ENCODE peak calls at places on chromosome 12, in ten cellular contexts. A is stomach; Q is endothelial cell of umbilical vein; K is tibial nerve; U is lower lobe of right lung; H is pancreas; T is CD4-positive, alpha-beta memory T cell; F is HAP-1; I is aorta; N is SJSA1. L is an unnamed sample.

GRCh38 chr12:79055926-79056674 is 191.5 kb downstream of the SYT1 start:
- DNase-seq in A (no peak), Q (peak), K (no peak), U (no peak), H (no peak), T (no peak), F (no peak), I (no peak), N (peak), L (no peak)

GRCh38 chr12:105922670-105923102 is 216.1 kb downstream of the NUAK1 start:
- DNase-seq in A (no peak), Q (peak), K (no peak), U (no peak), H (no peak), T (no peak), F (no peak), I (no peak), N (peak), L (no peak)

GRCh38 chr12:93387780-93388179 is 10.1 kb downstream of the NUDT4 start:
- DNase-seq in A (no peak), Q (peak), K (no peak), U (no peak), H (no peak), T (no peak), F (no peak), I (no peak), N (no peak), L (no peak)

GRCh38 chr12:43169115-43169681 is 382.8 kb downstream of the ADAMTS20 start:
- DNase-seq in A (no peak), Q (peak), K (no peak), U (no peak), H (no peak), T (no peak), F (no peak), I (no peak), N (no peak), L (no peak)

GRCh38 chr12:16189849-16190248 is 87.6 kb downstream of the SLC15A5 start:
- DNase-seq in A (no peak), Q (peak), K (no peak), U (no peak), H (no peak), T (no peak), F (peak), I (no peak), N (no peak), L (no peak)

GRCh38 chr12:2183556-2184541 is 131.1 kb downstream of the CACNA1C start:
- DNase-seq in A (no peak), Q (no peak), K (peak), U (no peak), H (no peak), T (no peak), F (no peak), I (no peak), N (no peak), L (no peak)

GRCh38 chr12:95547522-95548055 is 3.7 kb downstream of the USP44 start:
- DNase-seq in A (no peak), Q (no peak), K (peak), U (no peak), H (no peak), T (peak), F (no peak), I (no peak), N (no peak), L (no peak)

GRCh38 chr12:53096089-53096741 is 1.3 kb upstream of the IGFBP6 start:
- DNase-seq in A (peak), Q (no peak), K (peak), U (no peak), H (no peak), T (no peak), F (no peak), I (peak), N (no peak), L (no peak)

GRCh38 chr12:23816394-23816851 is 133.0 kb downstream of the SOX5 start:
- DNase-seq in A (no peak), Q (no peak), K (no peak), U (no peak), H (no peak), T (no peak), F (no peak), I (no peak), N (no peak), L (no peak)

GRCh38 chr12:84637926-84638325 is 274.7 kb downstream of the SLC6A15 start:
- DNase-seq in A (no peak), Q (no peak), K (no peak), U (no peak), H (no peak), T (no peak), F (no peak), I (no peak), N (no peak), L (no peak)

GRCh38 chr12:4960030-4960429 is 50.3 kb downstream of the KCNA1 start:
- DNase-seq in A (no peak), Q (no peak), K (no peak), U (no peak), H (no peak), T (no peak), F (no peak), I (no peak), N (no peak), L (no peak)

GRCh38 chr12:89179983-89180382 is 172.3 kb downstream of the DUSP6 start:
- DNase-seq in A (no peak), Q (peak), K (peak), U (no peak), H (no peak), T (no peak), F (no peak), I (no peak), N (no peak), L (peak)

GRCh38 chr12:96846313-96846712 is 60.7 kb upstream of the NEDD1 start:
- DNase-seq in A (no peak), Q (no peak), K (no peak), U (no peak), H (no peak), T (no peak), F (no peak), I (no peak), N (no peak), L (no peak)

GRCh38 chr12:52139579-52140062 is 52.2 kb downstream of the KRT80 start:
- DNase-seq in A (peak), Q (no peak), K (no peak), U (no peak), H (peak), T (peak), F (peak), I (no peak), N (no peak), L (no peak)

GRCh38 chr12:47383942-47384341 is 304.2 kb upstream of the AMIGO2 start:
- DNase-seq in A (no peak), Q (peak), K (no peak), U (no peak), H (no peak), T (no peak), F (no peak), I (no peak), N (no peak), L (no peak)

GRCh38 chr12:47382305-47382704 is 302.5 kb upstream of the AMIGO2 start:
- DNase-seq in A (no peak), Q (no peak), K (no peak), U (no peak), H (no peak), T (no peak), F (no peak), I (no peak), N (no peak), L (no peak)

GRCh38 chr12:47388712-47389111 is 309.0 kb upstream of the AMIGO2 start:
- DNase-seq in A (no peak), Q (no peak), K (no peak), U (no peak), H (no peak), T (no peak), F (no peak), I (no peak), N (no peak), L (no peak)

GRCh38 chr12:47387991-47388390 is 308.2 kb upstream of the AMIGO2 start:
- DNase-seq in A (no peak), Q (no peak), K (no peak), U (no peak), H (no peak), T (no peak), F (no peak), I (no peak), N (no peak), L (no peak)

DNA sequence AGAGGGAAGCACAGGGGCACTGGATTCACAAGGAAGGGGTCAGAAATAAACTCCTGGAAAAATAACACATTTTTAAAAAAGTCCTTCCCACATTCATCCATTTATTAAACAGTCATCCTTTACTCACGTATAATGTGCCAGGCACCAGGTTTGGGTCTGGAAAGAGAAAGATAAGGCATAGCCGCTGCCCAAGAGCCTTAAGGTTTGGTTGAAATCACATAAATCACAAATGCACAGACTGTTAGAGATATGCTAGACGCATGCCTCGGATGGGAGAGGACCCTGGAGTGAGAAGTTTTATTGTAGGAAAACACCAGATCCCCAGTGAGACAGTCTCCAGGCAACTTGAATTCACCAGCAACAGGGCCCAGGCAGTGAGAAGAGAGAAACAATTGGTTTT is 305.8 kb upstream of the AMIGO2 start:
- DNase-seq in A (no peak), Q (no peak), K (no peak), U (no peak), H (no peak), T (no peak), F (no peak), I (no peak), N (no peak), L (no peak)
- H3K4me3 ChIP-seq in A (no peak), Q (no peak), K (no peak), U (no peak), H (no peak), T (no peak), F (no peak), I (no peak), N (no peak), L (no peak)

DNA sequence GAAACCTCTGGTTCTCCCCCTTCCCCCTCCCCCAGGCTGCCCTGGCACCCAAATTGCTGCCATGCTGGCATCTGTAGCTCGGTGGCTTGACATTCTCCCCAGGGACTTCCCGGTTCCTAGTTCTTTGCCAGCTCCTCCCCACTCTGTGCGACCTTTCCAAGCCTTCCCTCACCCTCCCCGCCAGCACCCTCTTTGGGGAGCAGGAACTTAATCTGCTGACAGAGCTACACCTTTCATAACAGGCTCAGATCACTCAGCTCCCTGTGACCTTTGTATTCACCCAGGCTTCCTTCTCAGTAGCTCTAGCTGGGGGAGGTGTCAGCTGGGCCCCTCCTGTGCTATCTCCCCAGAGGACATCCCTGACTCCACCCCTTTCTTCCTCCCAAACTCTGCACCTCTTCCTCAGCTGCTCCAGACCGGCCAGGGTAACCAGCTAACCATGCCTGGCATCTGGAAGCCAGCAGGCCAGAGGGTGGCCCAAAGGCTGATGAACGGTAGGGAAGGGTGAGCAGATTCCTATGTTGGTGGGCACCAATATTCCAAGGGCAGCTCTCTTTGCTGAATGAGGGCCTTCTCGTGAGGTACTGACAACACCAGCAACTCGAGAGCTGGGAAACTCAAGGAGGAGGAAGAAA is 1.8 kb upstream of the COX14 start:
- DNase-seq in A (peak), Q (no peak), K (no peak), U (peak), H (peak), T (no peak), F (no peak), I (peak), N (no peak), L (no peak)
- H3K4me3 ChIP-seq in A (no peak), Q (no peak), K (no peak), U (peak), H (no peak), T (no peak), F (no peak), I (no peak), N (no peak), L (no peak)

GRCh38 chr12:47004634-47005033 is 74.8 kb upstream of the PCED1B start:
- DNase-seq in A (no peak), Q (no peak), K (no peak), U (no peak), H (no peak), T (no peak), F (no peak), I (no peak), N (peak), L (no peak)

DNA sequence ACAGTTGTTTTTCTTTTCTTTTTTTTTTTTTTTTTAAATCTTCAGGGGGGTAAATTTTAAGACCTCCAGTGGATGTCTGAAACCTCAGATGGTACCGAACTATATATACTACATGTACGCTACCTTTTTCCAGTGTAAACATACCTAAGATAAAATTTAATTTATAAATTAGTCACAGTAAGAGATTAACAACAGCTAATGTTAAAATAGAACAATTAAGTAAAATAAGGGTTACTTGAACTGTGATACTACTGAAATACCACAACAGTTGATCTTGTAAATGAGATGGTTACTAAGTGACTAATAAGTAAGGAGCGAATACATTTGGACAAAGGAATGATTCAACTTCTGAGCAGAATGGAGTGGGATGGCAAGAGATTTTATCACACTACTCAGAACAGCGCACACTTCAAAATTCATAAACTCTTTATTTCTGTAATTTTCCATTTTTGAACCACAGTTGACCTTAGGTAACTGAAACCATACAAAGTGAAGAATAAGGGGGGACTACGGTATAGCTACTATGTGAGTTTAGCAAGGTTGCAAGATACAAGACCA is 80.5 kb upstream of the PCED1B start:
- DNase-seq in A (no peak), Q (peak), K (no peak), U (no peak), H (no peak), T (no peak), F (no peak), I (no peak), N (peak), L (no peak)
- H3K4me3 ChIP-seq in A (no peak), Q (no peak), K (no peak), U (no peak), H (no peak), T (no peak), F (no peak), I (no peak), N (no peak), L (no peak)

DNA sequence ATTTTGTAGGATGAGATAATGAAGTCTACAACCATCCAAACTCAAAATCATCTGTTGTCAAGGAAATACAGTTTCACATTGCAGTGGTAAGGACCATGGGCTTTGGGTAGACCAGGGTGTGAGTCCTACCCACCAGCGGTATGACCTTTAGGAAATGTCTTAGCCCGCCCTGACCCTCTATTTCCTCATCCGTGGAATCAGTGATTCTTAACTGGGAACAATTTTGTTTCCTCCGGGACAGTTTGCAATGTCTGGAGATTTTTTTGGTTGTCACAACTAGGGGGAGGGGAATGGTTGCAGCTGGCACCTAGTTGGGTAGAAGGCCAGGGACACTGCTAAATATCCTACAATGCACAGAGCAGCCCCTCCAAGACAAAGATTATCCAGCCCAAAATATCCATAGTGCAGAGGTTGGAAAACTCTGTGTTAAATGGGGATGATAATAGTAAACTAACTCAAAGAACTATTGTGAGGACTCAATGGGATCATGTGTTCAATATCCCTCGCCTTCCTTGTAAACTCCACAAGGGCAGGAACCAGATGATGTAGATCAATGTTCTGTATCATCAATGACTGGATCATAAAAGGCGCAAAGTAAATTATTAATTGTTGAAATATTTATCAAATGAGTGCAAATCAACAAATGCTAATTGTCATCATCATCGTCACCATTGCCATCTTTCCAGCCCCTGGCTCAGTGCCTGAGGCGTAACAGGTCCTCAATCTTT is 15.7 kb upstream of the IFT81 start:
- DNase-seq in A (no peak), Q (no peak), K (no peak), U (no peak), H (no peak), T (no peak), F (no peak), I (no peak), N (no peak), L (no peak)
- H3K4me3 ChIP-seq in A (no peak), Q (no peak), K (no peak), U (no peak), H (no peak), T (no peak), F (no peak), I (no peak), N (no peak), L (no peak)

GRCh38 chr12:62731378-62731710 is 203.6 kb downstream of the PPM1H start:
- DNase-seq in A (no peak), Q (no peak), K (no peak), U (no peak), H (no peak), T (no peak), F (no peak), I (no peak), N (no peak), L (no peak)

GRCh38 chr12:62725781-62726180 is 209.2 kb downstream of the PPM1H start:
- DNase-seq in A (no peak), Q (no peak), K (no peak), U (no peak), H (no peak), T (no peak), F (no peak), I (no peak), N (no peak), L (no peak)

GRCh38 chr12:62732861-62733427 is 202.0 kb downstream of the PPM1H start:
- DNase-seq in A (no peak), Q (peak), K (no peak), U (no peak), H (no peak), T (no peak), F (no peak), I (no peak), N (peak), L (no peak)

GRCh38 chr12:62726471-62726980 is 208.4 kb downstream of the PPM1H start:
- DNase-seq in A (no peak), Q (no peak), K (no peak), U (no peak), H (no peak), T (no peak), F (no peak), I (no peak), N (no peak), L (no peak)

DNA sequence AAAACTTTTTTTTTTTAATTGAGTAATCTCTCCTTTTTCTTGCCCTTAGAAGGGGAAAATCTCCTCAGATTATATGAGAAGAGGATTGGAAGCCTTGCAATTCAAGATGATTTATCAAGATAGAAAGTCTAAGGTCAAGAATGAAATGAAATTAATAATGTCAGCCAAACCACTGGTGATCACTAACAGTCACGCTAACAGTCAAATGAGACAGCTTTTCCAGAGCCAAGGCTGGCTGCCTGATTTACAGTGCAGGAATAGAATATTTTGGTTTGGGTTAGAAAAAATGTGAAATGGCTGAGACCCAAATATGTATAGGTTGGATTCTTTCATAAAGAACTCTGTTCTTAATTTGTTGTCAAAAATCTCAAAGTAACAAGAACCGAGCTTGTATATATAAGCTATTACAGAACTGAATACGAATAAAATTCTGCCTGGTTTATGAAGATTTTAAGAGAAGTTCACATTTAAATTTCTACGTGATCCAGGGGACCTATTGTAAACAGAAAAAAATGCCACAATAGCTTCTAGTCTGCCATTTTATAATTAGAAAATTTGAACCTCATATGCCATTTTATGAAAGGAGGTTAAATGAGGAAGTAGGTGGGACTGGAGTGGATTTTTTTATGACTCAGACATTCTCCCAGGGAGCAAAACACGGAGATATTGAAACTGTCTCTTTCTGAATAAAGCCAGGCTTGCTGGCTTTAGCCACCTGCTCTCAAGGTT is 204.1 kb downstream of the PPM1H start:
- DNase-seq in A (no peak), Q (peak), K (no peak), U (no peak), H (no peak), T (no peak), F (no peak), I (no peak), N (no peak), L (no peak)
- H3K4me3 ChIP-seq in A (no peak), Q (no peak), K (no peak), U (no peak), H (no peak), T (no peak), F (no peak), I (peak), N (no peak), L (no peak)

GRCh38 chr12:130161261-130162231 is 718 bp upstream of the FZD10 start:
- DNase-seq in A (no peak), Q (no peak), K (no peak), U (no peak), H (peak), T (no peak), F (peak), I (peak), N (no peak), L (peak)
- H3K4me3 ChIP-seq in A (peak), Q (no peak), K (peak), U (peak), H (no peak), T (no peak), F (peak), I (peak), N (no peak), L (peak)

DNA sequence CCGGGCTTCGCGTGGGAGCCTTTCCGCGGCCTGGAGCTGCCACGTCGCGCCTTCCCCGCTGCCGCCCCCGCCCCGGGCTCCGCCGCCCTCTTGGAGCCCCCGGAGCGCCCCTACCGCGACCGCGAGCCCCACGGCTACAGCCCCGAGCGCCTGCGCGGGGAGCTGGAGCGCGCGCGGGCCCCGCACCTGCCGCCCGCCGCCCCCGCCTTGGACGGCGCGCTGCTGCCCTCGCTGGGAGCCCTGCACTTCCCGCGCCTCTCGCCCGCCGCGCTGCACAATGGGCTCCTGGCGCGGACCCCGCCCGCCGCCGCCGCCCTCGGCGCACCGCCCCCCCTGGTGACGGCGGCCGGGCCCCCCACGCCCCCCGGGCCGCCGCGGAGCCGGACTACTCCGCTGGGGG is 27.1 kb downstream of the LRCOL1 start:
- DNase-seq in A (no peak), Q (no peak), K (no peak), U (no peak), H (no peak), T (no peak), F (no peak), I (no peak), N (no peak), L (no peak)
- H3K4me3 ChIP-seq in A (peak), Q (no peak), K (no peak), U (peak), H (no peak), T (no peak), F (no peak), I (no peak), N (no peak), L (no peak)

GRCh38 chr12:26668847-26669246 is 164.1 kb downstream of the ITPR2 start:
- DNase-seq in A (no peak), Q (no peak), K (no peak), U (no peak), H (no peak), T (no peak), F (no peak), I (no peak), N (no peak), L (no peak)
- H3K4me3 ChIP-seq in A (no peak), Q (no peak), K (no peak), U (no peak), H (no peak), T (no peak), F (no peak), I (no peak), N (no peak), L (no peak)